ENCODE peak calls at places on chromosomes 16 and 17, in seven cellular contexts. T is PC-3, S is Peyer's patch, I is breast epithelium, W is IMR-90, A is fibroblast of the aortic adventitia, F is OCI-LY7. O is an unnamed sample.

GRCh38 chr17:44797809-44798208 is 32.3 kb downstream of the GJC1 start:
- DNase-seq in I (no peak), T (no peak), F (no peak), A (no peak), W (peak), S (no peak), O (no peak)

GRCh38 chr17:7383742-7384488 is 3.0 kb downstream of the TNK1 start:
- DNase-seq in T (no peak), W (peak), I (no peak), S (peak), A (no peak), F (peak), O (no peak)

GRCh38 chr17:82204831-82205719 is 7.6 kb downstream of the CCDC57 start:
- DNase-seq in S (no peak), F (no peak), W (peak), T (peak), A (peak), I (no peak), O (peak)

GRCh38 chr17:8227238-8227581 is 16.8 kb upstream of the AURKB start:
- DNase-seq in I (no peak), A (no peak), W (no peak), S (no peak), T (no peak), F (no peak), O (no peak)

GRCh38 chr16:15949210-15950166 is at the start of gene ABCC1:
- DNase-seq in W (no peak), I (no peak), A (no peak), T (peak), S (peak), F (peak), O (no peak)

GRCh38 chr16:77191259-77191969 is 424 bp downstream of the MON1B start:
- DNase-seq in T (no peak), I (no peak), F (peak), W (no peak), A (peak), S (no peak), O (no peak)

GRCh38 chr17:45230787-45231480 is 9.2 kb downstream of the FMNL1 start:
- DNase-seq in A (peak), S (no peak), W (peak), F (no peak), T (peak), I (no peak), O (no peak)

GRCh38 chr16:74711938-74712337 is 11.3 kb upstream of the MLKL start:
- DNase-seq in A (no peak), T (no peak), F (no peak), W (no peak), S (no peak), I (no peak), O (no peak)

GRCh38 chr16:25570131-25570530 is 121.6 kb upstream of the HS3ST4 start:
- DNase-seq in T (no peak), A (no peak), F (no peak), S (no peak), I (no peak), W (no peak), O (no peak)

GRCh38 chr16:87207509-87207908 is 109.7 kb downstream of the C16orf95 start:
- DNase-seq in T (no peak), S (no peak), F (no peak), I (no peak), A (peak), W (peak), O (peak)

GRCh38 chr17:13429201-13429600 is 172.5 kb downstream of the HS3ST3A1 start:
- DNase-seq in W (peak), S (no peak), T (peak), F (no peak), A (peak), I (no peak), O (peak)

GRCh38 chr16:86850675-86851074 is 272.3 kb downstream of the FOXL1 start:
- DNase-seq in S (no peak), F (no peak), I (no peak), W (no peak), A (no peak), T (no peak), O (no peak)

GRCh38 chr16:1876468-1876867 is 4.5 kb upstream of the MEIOB start:
- DNase-seq in W (no peak), F (no peak), I (no peak), T (no peak), S (no peak), A (no peak), O (no peak)

GRCh38 chr17:34116306-34116705 is 138.8 kb upstream of the CCL2 start:
- DNase-seq in F (no peak), W (no peak), T (no peak), S (no peak), I (no peak), A (no peak), O (no peak)

GRCh38 chr16:6377956-6378355 is 954.7 kb upstream of the RBFOX1 start:
- DNase-seq in F (no peak), S (no peak), T (no peak), I (no peak), A (no peak), W (no peak), O (no peak)

GRCh38 chr17:73514146-73514863 is 129.9 kb downstream of the SDK2 start:
- DNase-seq in S (no peak), A (no peak), T (no peak), I (no peak), F (no peak), W (no peak), O (no peak)

GRCh38 chr16:48110982-48111381 is 44.8 kb downstream of the ABCC12 start:
- DNase-seq in I (no peak), T (no peak), S (no peak), W (no peak), A (no peak), F (no peak), O (no peak)

GRCh38 chr16:9159839-9160550 is 68.6 kb downstream of the HAPSTR1 start:
- DNase-seq in S (no peak), I (peak), F (peak), A (peak), T (peak), W (peak), O (no peak)

GRCh38 chr17:37019117-37019744 is 70.5 kb downstream of the AATF start:
- DNase-seq in A (no peak), T (no peak), F (no peak), I (no peak), S (no peak), W (no peak), O (no peak)

GRCh38 chr16:82016268-82016667 is 5.0 kb upstream of the SDR42E1 start:
- DNase-seq in F (no peak), A (peak), W (peak), T (peak), S (no peak), I (no peak), O (no peak)

GRCh38 chr16:24863582-24864437 is 18.0 kb downstream of the SLC5A11 start:
- DNase-seq in F (no peak), T (no peak), W (no peak), I (no peak), A (no peak), S (no peak), O (no peak)

GRCh38 chr17:74454197-74455024 is 12.0 kb upstream of the CD300A start:
- DNase-seq in I (no peak), T (no peak), A (peak), W (peak), F (peak), S (no peak), O (no peak)

GRCh38 chr17:14471052-14471451 is 170.2 kb downstream of the HS3ST3B1 start:
- DNase-seq in I (no peak), F (no peak), S (no peak), T (peak), A (peak), W (peak), O (peak)

GRCh38 chr16:129075-129474 is 9.4 kb downstream of the NPRL3 start:
- DNase-seq in T (no peak), S (no peak), F (no peak), W (no peak), A (no peak), I (no peak), O (no peak)

GRCh38 chr17:58997756-58998553 is 108.7 kb downstream of the TRIM37 start:
- DNase-seq in F (no peak), S (no peak), W (peak), A (no peak), T (peak), I (no peak), O (no peak)

GRCh38 chr16:23435500-23435899 is 17.5 kb downstream of the COG7 start:
- DNase-seq in F (peak), S (peak), T (peak), A (peak), W (peak), I (no peak), O (no peak)

GRCh38 chr16:23433261-23433920 is 19.6 kb downstream of the COG7 start:
- DNase-seq in A (no peak), S (no peak), T (no peak), F (no peak), W (no peak), I (no peak), O (no peak)

GRCh38 chr16:23428351-23428750 is 24.6 kb downstream of the COG7 start:
- DNase-seq in W (no peak), S (no peak), T (peak), A (no peak), F (no peak), I (no peak), O (no peak)

GRCh38 chr16:23434380-23434779 is 18.6 kb downstream of the COG7 start:
- DNase-seq in S (no peak), W (peak), F (peak), T (peak), I (no peak), A (peak), O (peak)

GRCh38 chr16:23432176-23433128 is 20.5 kb downstream of the COG7 start:
- DNase-seq in T (no peak), F (peak), S (no peak), A (no peak), I (no peak), W (peak), O (no peak)
- TF ChIP-seq CTCF in T (no peak), F (peak), S (no peak), A (no peak), I (no peak), W (peak), O (no peak)

DNA sequence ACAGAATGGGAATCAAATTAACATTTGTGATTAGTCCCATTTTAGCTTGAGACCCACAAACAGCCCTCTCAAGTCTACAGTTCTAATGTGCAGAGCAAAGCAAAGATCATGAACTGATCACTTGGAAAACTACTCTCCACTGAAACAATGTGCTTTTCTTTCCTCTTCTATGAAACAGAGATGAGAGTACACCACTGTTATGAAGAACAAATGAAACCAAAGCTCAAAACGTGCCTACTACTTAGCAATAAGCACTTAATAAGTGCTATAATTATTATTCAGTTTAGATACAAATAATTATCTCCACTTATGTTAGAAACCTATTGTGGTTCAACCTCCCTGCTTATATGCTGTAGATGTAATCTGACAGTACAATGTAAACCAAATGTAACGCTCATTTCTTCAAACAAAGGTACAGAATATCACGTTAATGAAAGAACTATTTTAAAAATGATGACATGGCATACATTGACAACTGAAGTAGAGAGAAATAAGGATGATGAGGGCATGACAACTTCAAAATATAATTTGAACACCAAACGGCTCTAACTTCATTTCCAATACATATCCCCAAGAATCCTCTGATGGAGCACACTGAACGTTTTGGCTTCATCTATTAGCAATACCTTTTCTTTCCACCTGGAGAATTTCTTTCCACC is 2.0 kb downstream of the VPS35 start:
- DNase-seq in W (no peak), A (no peak), S (no peak), T (no peak), F (no peak), I (no peak), O (no peak)
- H3K4me3 ChIP-seq in W (no peak), A (peak), S (no peak), T (peak), F (peak), I (peak), O (peak)

DNA sequence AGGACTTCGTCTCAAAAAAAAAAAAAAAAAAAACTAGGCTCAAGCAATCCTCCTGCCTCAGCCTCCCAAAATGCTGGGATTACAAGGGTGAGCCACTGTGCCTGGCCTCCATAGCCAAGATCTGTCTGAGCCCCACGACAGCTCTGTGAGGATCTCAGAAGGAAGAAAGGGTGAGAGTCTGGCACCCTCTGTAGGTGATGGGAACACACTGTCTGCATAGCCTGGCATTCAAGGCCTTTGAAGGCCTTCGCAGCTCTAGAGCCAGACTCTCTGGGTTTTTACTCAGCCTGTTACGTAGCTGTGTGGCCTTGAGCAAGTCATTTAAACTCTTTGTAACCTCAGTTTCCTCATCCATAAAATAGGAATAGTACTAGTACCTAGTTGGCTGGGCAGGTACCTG is 6.3 kb upstream of the XPO6 start:
- DNase-seq in I (no peak), T (peak), S (peak), F (peak), W (peak), A (peak), O (no peak)
- TF ChIP-seq CTCF in I (no peak), T (peak), S (peak), F (peak), W (peak), A (peak), O (peak)

GRCh38 chr16:79602615-79603014 is 2.1 kb upstream of the MAF start:
- DNase-seq in T (no peak), A (no peak), F (no peak), I (no peak), W (no peak), S (no peak), O (no peak)
- H3K4me3 ChIP-seq in T (no peak), A (no peak), F (no peak), I (peak), W (no peak), S (no peak), O (no peak)

DNA sequence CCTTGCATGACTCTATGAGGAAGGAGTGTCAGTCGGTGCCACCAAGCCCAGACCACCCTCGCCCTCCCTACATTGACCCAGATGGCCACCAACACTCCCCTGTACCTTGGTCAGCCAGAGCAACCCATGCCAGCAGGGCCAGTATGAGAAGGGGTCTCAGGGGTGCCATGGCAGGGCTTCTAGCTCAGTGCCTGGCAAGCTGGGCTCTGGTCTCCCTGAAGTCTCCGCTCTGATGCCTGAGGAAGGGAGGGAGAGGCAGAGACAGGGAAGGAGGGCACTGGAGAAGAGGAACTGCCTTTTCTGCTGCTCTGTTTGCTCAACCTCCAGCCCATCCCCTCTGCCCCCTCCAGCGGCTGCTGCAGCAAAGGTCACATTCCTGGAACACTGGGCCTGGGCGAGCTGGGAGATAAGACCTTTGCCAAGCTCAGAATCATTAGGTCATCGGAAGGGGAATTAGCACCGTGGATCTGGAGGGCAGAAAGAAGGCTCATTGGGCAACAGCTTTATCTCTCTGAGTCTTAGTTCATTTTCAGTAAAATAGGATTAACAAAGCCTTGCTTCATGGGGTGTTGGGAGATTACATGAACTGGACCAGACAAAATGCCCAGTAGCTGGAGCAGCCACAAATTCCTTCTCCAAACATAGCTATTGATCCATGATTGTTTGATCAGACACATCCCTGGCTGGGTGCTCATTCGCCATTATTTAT is at the start of gene VTN:
- DNase-seq in T (no peak), A (peak), W (peak), S (no peak), I (no peak), F (no peak), O (no peak)
- TF ChIP-seq CTCF in T (no peak), A (peak), W (no peak), S (no peak), I (no peak), F (no peak), O (no peak)

DNA sequence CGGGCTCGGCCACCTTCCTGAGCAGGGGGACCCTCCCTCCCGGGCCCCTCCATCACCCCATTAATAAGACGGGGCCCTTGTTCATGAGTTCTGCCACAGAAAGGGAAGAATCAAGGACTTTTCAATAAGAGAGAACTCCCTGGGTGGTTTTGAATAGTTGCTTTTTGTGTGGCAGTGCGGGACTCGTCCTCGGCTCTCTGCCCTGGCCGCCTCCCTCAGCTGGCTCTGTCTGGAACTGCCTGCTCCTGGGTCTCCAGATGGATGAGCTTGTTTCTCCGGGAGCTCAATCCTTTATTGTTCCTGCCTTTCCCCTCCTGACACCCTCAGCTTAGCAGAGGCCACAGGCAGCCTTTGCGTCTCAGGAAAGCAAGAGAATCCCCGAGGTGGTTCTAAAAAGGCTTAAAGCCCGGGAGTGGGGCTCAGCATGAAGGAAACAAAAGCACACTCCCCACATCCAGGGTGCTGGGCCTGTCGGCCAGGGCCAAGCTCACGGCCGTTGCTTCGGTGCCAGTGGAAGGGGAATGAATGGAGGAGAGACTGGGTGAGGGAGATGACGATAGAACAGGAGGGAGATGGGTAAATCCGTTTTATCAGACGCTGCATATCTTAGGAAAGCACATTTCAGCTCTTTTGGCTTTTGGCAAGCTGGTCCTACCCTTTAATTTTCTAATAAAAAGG is 60.2 kb downstream of the RAI1 start:
- DNase-seq in I (no peak), T (no peak), W (no peak), S (no peak), F (no peak), A (peak), O (no peak)
- H3K4me3 ChIP-seq in I (peak), T (no peak), W (no peak), S (no peak), F (no peak), A (no peak), O (no peak)

DNA sequence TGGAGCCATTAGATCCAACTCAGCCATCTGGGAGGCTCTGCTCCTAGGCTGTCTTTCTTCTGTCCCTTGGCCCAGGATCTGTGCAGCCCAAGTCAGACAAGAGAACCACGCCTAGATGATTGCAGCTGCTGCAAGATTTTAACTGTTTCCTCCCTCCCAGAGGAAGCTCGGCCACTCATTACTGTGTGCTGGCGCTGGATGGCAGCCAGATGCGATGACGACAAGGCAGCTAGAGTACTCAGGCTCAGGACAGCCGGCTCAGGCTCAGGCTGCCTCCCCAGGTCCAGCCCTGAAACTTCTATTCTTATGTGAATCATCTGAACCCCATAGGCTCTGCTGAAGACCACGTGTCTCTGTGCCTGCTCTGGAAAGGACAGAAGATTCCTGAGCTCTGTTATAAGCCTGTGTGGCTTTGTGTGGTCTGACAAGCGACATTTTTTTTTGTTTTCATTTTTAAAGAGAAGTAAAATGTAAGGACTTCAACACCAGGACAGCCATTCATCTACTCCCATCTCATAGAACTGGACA is 32.1 kb upstream of the FBXW10B start:
- DNase-seq in S (peak), W (peak), T (peak), A (peak), I (peak), F (peak), O (peak)
- TF ChIP-seq CTCF in S (no peak), W (no peak), T (no peak), A (no peak), I (no peak), F (no peak), O (no peak)

GRCh38 chr16:4351880-4352279 is 759 bp upstream of the PAM16 start:
- DNase-seq in W (peak), S (no peak), A (no peak), F (no peak), I (no peak), T (peak), O (no peak)
- H3K4me3 ChIP-seq in W (no peak), S (no peak), A (no peak), F (peak), I (no peak), T (peak), O (no peak)